ENCODE peak calls at places on chromosomes 16 and 17, in eight cellular contexts. E is kidney epithelial cell; M is cardiac muscle cell; R is breast epithelium; O is GM23248; C is colonic mucosa; F is CD8-positive, alpha-beta T cell; A is right cardiac atrium. Q is an unnamed sample.
A peak's percentile ranks its signal among the peaks of the same experiment; 100 is the strongest.

GRCh38 chr17:79626156-79626890 is 15.5 kb upstream of the RBFOX3 start:
- DNase-seq in E (no peak), F (no peak), R (peak; percentile 42), M (no peak), O (no peak), A (peak; percentile 13), C (no peak), Q (no peak)

GRCh38 chr16:52825882-52826281 is 226.8 kb downstream of the CHD9NB start:
- DNase-seq in E (no peak), M (peak; percentile 64), R (no peak), A (no peak), C (no peak), O (no peak), F (no peak), Q (no peak)

GRCh38 chr17:6708357-6708961 is 4.7 kb downstream of the SLC13A5 start:
- DNase-seq in M (no peak), C (no peak), A (no peak), R (no peak), E (no peak), F (no peak), O (no peak), Q (no peak)

GRCh38 chr17:75642221-75643032 is 9.2 kb downstream of the SMIM5 start:
- DNase-seq in O (no peak), E (no peak), R (no peak), C (peak; percentile 76), M (no peak), A (no peak), F (no peak), Q (no peak)

GRCh38 chr17:27986805-27987684 is 55.4 kb upstream of the NLK start:
- DNase-seq in A (no peak), F (no peak), E (no peak), R (no peak), C (no peak), O (no peak), M (no peak), Q (no peak)

GRCh38 chr17:48153711-48154642 is 46.4 kb downstream of the SNX11 start:
- DNase-seq in A (no peak), O (peak; percentile 72), E (no peak), C (peak; percentile 74), F (no peak), M (peak; percentile 36), R (no peak), Q (no peak)

GRCh38 chr17:2262146-2262587 is 41.4 kb downstream of the SMG6 start:
- DNase-seq in O (peak; percentile 90), R (no peak), A (no peak), E (no peak), M (no peak), F (no peak), C (no peak), Q (no peak)

GRCh38 chr16:7236824-7237410 is 95.7 kb upstream of the RBFOX1 start:
- DNase-seq in R (no peak), F (no peak), C (no peak), A (no peak), M (no peak), E (no peak), O (no peak), Q (no peak)

GRCh38 chr16:80682435-80683070 is 121.8 kb downstream of the CDYL2 start:
- DNase-seq in A (no peak), O (peak; percentile 93), M (no peak), F (no peak), R (no peak), C (no peak), E (no peak), Q (no peak)

GRCh38 chr16:78352184-78352583 is 252.7 kb downstream of the WWOX start:
- DNase-seq in F (no peak), C (no peak), E (no peak), O (no peak), A (no peak), M (no peak), R (no peak), Q (no peak)

GRCh38 chr17:47935961-47936360 is 5.4 kb upstream of the PNPO start:
- DNase-seq in E (no peak), A (no peak), F (no peak), R (no peak), C (no peak), O (peak; percentile 59), M (no peak), Q (peak; percentile 88)

GRCh38 chr17:27494192-27495091 is 38.2 kb downstream of the KSR1 start:
- DNase-seq in E (no peak), F (no peak), A (peak; percentile 90), O (peak; percentile 83), R (peak; percentile 64), C (peak; percentile 93), M (peak; percentile 51), Q (no peak)

GRCh38 chr17:12627177-12627629 is 38.5 kb upstream of the MYOCD start:
- DNase-seq in E (peak; percentile 45), C (no peak), A (no peak), O (peak; percentile 77), F (no peak), R (no peak), M (no peak), Q (no peak)

GRCh38 chr17:30323895-30324319 is 9.9 kb downstream of the TMIGD1 start:
- DNase-seq in E (no peak), O (peak; percentile 33), F (peak; percentile 51), M (no peak), R (no peak), A (no peak), C (peak; percentile 60), Q (no peak)

GRCh38 chr17:260031-260791 is 78.8 kb upstream of the DOC2B start:
- DNase-seq in A (peak; percentile 39), O (no peak), F (no peak), C (peak; percentile 3), R (peak; percentile 34), E (no peak), M (no peak), Q (no peak)

GRCh38 chr17:55433629-55434422 is 12.2 kb upstream of the MMD start:
- DNase-seq in R (no peak), M (no peak), F (no peak), A (no peak), E (peak; percentile 74), O (peak; percentile 93), C (peak; percentile 73), Q (peak; percentile 61)

GRCh38 chr17:30278032-30278431 is 13.7 kb downstream of the BLMH start:
- DNase-seq in A (no peak), R (no peak), C (no peak), E (no peak), O (peak; percentile 62), F (peak; percentile 22), M (peak; percentile 62), Q (no peak)

GRCh38 chr17:74877592-74878543 is 5.1 kb upstream of the FDXR start:
- DNase-seq in C (peak; percentile 85), O (peak; percentile 38), E (no peak), F (no peak), M (peak; percentile 57), R (no peak), A (peak; percentile 63), Q (peak; percentile 62)

GRCh38 chr17:76107507-76107906 is 3.9 kb upstream of the EXOC7 start:
- DNase-seq in C (no peak), F (no peak), A (no peak), R (no peak), E (no peak), O (peak; percentile 29), M (no peak), Q (no peak)

GRCh38 chr17:61410555-61411089 is 11.0 kb downstream of the TBX2 start:
- DNase-seq in A (peak; percentile 94), F (peak; percentile 74), R (peak; percentile 81), C (peak; percentile 81), O (peak; percentile 75), M (peak; percentile 89), E (no peak), Q (no peak)

GRCh38 chr17:51119415-51120356 is 982 bp downstream of the SPAG9 start:
- DNase-seq in O (peak; percentile 74), R (peak; percentile 64), F (peak; percentile 38), E (no peak), C (peak; percentile 58), A (peak; percentile 77), M (peak; percentile 57), Q (no peak)

DNA sequence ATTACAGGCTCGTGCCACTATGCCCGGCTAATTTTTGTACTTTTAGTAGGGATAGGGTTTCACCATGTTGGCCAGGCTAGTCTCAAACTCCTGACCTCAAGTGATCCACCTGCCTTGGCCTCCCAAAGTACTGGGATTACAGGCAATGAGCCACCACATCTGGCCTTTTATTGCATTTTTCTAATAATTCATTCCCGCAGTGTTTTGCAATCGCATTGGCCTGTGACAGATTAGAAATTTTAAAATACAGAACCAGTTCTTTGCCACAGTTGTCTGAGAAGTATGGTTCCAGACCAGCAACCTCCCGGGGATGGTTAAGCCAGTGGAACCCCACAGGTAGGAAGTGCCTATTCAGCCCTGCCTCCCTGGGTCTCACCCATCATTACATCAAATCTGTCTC is 3.2 kb upstream of the CRHR1 start:
- DNase-seq in A (no peak), C (no peak), M (no peak), F (no peak), O (no peak), E (no peak), R (no peak), Q (no peak)
- H3K27me3 ChIP-seq in A (no peaks in the 10 kb centered on the region), C (peaks cover 41% of the 10 kb centered on the region), M (peaks cover 62% of the 10 kb centered on the region), F (peaks cover 21% of the 10 kb centered on the region), O (peaks cover 47% of the 10 kb centered on the region), E (peaks cover 56% of the 10 kb centered on the region), R (peaks cover 9% of the 10 kb centered on the region), Q (peaks cover 61% of the 10 kb centered on the region)

DNA sequence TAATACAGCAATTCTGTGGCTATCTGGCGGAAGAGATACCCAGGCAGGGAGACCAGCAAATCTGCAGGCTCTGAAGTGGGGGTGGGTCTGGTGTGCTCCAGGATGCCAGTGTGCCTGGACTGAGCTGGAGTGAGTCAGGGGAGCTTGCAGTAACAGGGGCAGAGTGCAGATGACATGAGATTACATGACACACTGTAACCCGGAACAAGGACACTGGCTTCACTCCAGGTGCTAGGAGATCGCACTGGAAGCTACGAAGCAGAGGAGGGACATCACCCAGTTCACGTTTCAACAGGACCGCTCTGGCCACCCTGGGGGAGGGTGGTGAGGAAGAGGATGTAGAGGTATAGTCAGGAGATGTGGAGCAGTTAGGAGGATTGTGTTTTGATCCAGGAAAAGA is 475.6 kb downstream of the CDH13 start:
- DNase-seq in F (no peak), R (no peak), O (no peak), C (no peak), E (no peak), M (no peak), A (no peak), Q (peak; percentile 40)
- H3K27me3 ChIP-seq in F (no peaks in the 10 kb centered on the region), R (peaks cover 4% of the 10 kb centered on the region), O (no peaks in the 10 kb centered on the region), C (no peaks in the 10 kb centered on the region), E (no peaks in the 10 kb centered on the region), M (no peaks in the 10 kb centered on the region), A (no peaks in the 10 kb centered on the region), Q (no peaks in the 10 kb centered on the region)

GRCh38 chr16:11047939-11048500 is 103.7 kb downstream of the CLEC16A start:
- DNase-seq in A (no peak), C (no peak), O (no peak), F (no peak), E (no peak), M (no peak), R (no peak), Q (no peak)
- H3K27me3 ChIP-seq in A (no peaks in the 10 kb centered on the region), C (no peaks in the 10 kb centered on the region), O (no peaks in the 10 kb centered on the region), F (no peaks in the 10 kb centered on the region), E (no peaks in the 10 kb centered on the region), M (no peaks in the 10 kb centered on the region), R (no peaks in the 10 kb centered on the region), Q (no peaks in the 10 kb centered on the region)

DNA sequence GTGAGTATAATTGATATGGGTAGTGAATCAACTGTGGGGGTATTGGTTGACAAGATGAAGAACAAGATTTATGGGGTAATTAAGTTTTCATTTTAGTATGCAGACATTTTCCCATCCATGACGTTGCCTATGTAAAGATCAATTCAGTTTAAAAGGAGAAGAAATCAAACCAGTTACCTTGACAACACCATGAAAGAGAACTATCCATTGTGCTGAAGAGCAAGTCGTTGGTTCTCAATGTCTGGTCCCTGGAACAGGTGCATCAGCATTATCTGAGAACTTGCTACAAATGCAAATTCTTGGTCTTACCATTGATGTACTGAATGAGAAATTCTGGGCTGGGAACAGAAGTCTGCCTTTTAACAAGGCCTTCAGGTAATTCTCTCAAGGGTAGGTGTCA is 801 bp upstream of the OR4D2 start:
- DNase-seq in F (no peak), A (no peak), C (no peak), R (no peak), E (no peak), M (no peak), O (no peak), Q (no peak)
- H3K27me3 ChIP-seq in F (no peaks in the 10 kb centered on the region), A (no peaks in the 10 kb centered on the region), C (no peaks in the 10 kb centered on the region), R (peaks cover 25% of the 10 kb centered on the region), E (no peaks in the 10 kb centered on the region), M (peaks cover 63% of the 10 kb centered on the region), O (peaks cover 19% of the 10 kb centered on the region), Q (peaks cover 10% of the 10 kb centered on the region)